ENCODE peak calls at places on chromosomes 12 and 14, in eight cellular contexts. J is neuronal stem cell, I is mucosa of descending colon, G is bronchial epithelial cell, C is T-helper 2 cell, H is left ventricle myocardium inferior, E is GM23248, D is HT1080. Y is an unnamed sample.

GRCh38 chr14:77303417-77304156 is 17.1 kb downstream of the POMT2 start:
- DNase-seq in J (no peak), I (no peak), G (peak; percentile 99), C (no peak), H (no peak), E (peak; percentile 100), D (peak; percentile 95), Y (no peak)

GRCh38 chr12:8038659-8039114 is 6.2 kb downstream of the FOXJ2 start:
- DNase-seq in J (peak; percentile 27), I (peak; percentile 66), G (peak; percentile 71), C (no peak), H (peak; percentile 62), E (peak; percentile 88), D (peak; percentile 30), Y (no peak)

GRCh38 chr12:67667276-67668073 is 18.9 kb downstream of the DYRK2 start:
- DNase-seq in J (no peak), I (peak; percentile 55), G (no peak), C (no peak), H (peak; percentile 82), E (peak; percentile 52), D (no peak), Y (no peak)

GRCh38 chr14:32167907-32168306 is 33.9 kb upstream of the RNU6-7 start:
- DNase-seq in J (no peak), I (no peak), G (peak; percentile 63), C (no peak), H (no peak), E (no peak), D (no peak), Y (no peak)

GRCh38 chr14:89660183-89660582 is 243.2 kb upstream of the FOXN3 start:
- DNase-seq in J (no peak), I (no peak), G (no peak), C (no peak), H (no peak), E (peak; percentile 85), D (no peak), Y (no peak)

GRCh38 chr12:12582193-12582881 is 19.7 kb upstream of the DUSP16 start:
- DNase-seq in J (no peak), I (no peak), G (no peak), C (no peak), H (no peak), E (no peak), D (no peak), Y (no peak)

GRCh38 chr14:54549862-54550261 is 17.1 kb upstream of the SAMD4A start:
- DNase-seq in J (no peak), I (no peak), G (no peak), C (no peak), H (no peak), E (peak; percentile 29), D (no peak), Y (no peak)

GRCh38 chr12:107929436-107929835 is 154.9 kb downstream of the ASCL4 start:
- DNase-seq in J (peak; percentile 8), I (no peak), G (peak; percentile 28), C (no peak), H (no peak), E (peak; percentile 61), D (peak; percentile 65), Y (no peak)

GRCh38 chr14:24095196-24096068 is 1.3 kb downstream of the PCK2 start:
- DNase-seq in J (no peak), I (peak; percentile 91), G (no peak), C (no peak), H (peak; percentile 43), E (peak; percentile 77), D (peak; percentile 76), Y (peak; percentile 92)

GRCh38 chr12:49868952-49869815 is 26.3 kb upstream of the BCDIN3D start:
- DNase-seq in J (no peak), I (peak; percentile 78), G (no peak), C (no peak), H (peak; percentile 92), E (peak; percentile 69), D (peak; percentile 68), Y (peak; percentile 78)

GRCh38 chr14:55373784-55374725 is 37.6 kb downstream of the ATG14 start:
- DNase-seq in J (no peak), I (no peak), G (peak; percentile 77), C (no peak), H (no peak), E (peak; percentile 78), D (peak; percentile 64), Y (no peak)

GRCh38 chr14:103512701-103513611 is 9.7 kb downstream of the CKB start:
- DNase-seq in J (no peak), I (peak; percentile 74), G (peak; percentile 98), C (no peak), H (peak; percentile 49), E (peak; percentile 99), D (peak; percentile 41), Y (peak; percentile 66)

GRCh38 chr12:114692558-114693531 is 8.9 kb upstream of the TBX3 start:
- DNase-seq in J (no peak), I (no peak), G (no peak), C (no peak), H (no peak), E (peak; percentile 71), D (no peak), Y (no peak)

GRCh38 chr12:89645434-89645833 is 63.2 kb downstream of the ATP2B1 start:
- DNase-seq in J (no peak), I (no peak), G (no peak), C (no peak), H (no peak), E (no peak), D (no peak), Y (no peak)

GRCh38 chr14:75295491-75296338 is 17.1 kb downstream of the FOS start:
- DNase-seq in J (peak; percentile 79), I (peak; percentile 88), G (peak; percentile 51), C (peak; percentile 56), H (peak; percentile 80), E (peak; percentile 91), D (peak; percentile 70), Y (peak; percentile 93)

GRCh38 chr12:109612003-109612402 is 38.4 kb downstream of the MVK start:
- DNase-seq in J (no peak), I (no peak), G (no peak), C (no peak), H (no peak), E (no peak), D (no peak), Y (no peak)

GRCh38 chr12:118633071-118633470 is 256.7 kb downstream of the SUDS3 start:
- DNase-seq in J (peak; percentile 36), I (no peak), G (no peak), C (no peak), H (no peak), E (no peak), D (peak; percentile 1), Y (no peak)

Y was measured in spleen.